ENCODE peak calls at places on chromosomes 4 and X, in seven cellular contexts. A, E, C, X, Y, Z and F are unnamed samples.

GRCh38 chr4:124903995-124904722 is 191.6 kb upstream of the ANKRD50 start:
- DNase-seq in A (no peak), E (no peak), C (no peak), X (no peak), Y (no peak), Z (peak; percentile 47), F (peak; percentile 0)

GRCh38 chr4:98293089-98293887 is 32.1 kb downstream of the RAP1GDS1 start:
- DNase-seq in A (no peak), E (no peak), C (no peak), X (no peak), Y (no peak), Z (no peak), F (no peak)

GRCh38 chr4:8830056-8830455 is 41.6 kb downstream of the HMX1 start:
- DNase-seq in A (no peak), E (no peak), C (no peak), X (no peak), Y (no peak), Z (no peak), F (no peak)

GRCh38 chr4:183256756-183257385 is 63.2 kb downstream of the CLDN22 start:
- DNase-seq in A (peak; percentile 21), E (peak; percentile 38), C (no peak), X (peak; percentile 36), Y (peak; percentile 73), Z (peak; percentile 33), F (peak; percentile 30)

GRCh38 chrX:39688576-39689373 is 409.0 kb downstream of the BCOR start:
- DNase-seq in A (no peak), E (peak; percentile 68), C (no peak), X (peak; percentile 23), Y (peak; percentile 76), Z (no peak), F (no peak)

GRCh38 chr4:156889616-156890594 is 81.7 kb downstream of the PDGFC start:
- DNase-seq in A (no peak), E (no peak), C (no peak), X (no peak), Y (no peak), Z (no peak), F (no peak)

GRCh38 chrX:9681422-9681821 is 84.2 kb downstream of the GPR143 start:
- DNase-seq in A (no peak), E (no peak), C (no peak), X (no peak), Y (no peak), Z (no peak), F (peak; percentile 5)

GRCh38 chr4:121736735-121737351 is 28.1 kb downstream of the SMIM43 start:
- DNase-seq in A (no peak), E (no peak), C (no peak), X (peak; percentile 49), Y (no peak), Z (peak; percentile 54), F (no peak)

GRCh38 chr4:13605330-13605729 is 22.2 kb downstream of the BOD1L1 start:
- DNase-seq in A (no peak), E (no peak), C (no peak), X (no peak), Y (no peak), Z (no peak), F (no peak)

GRCh38 chr4:74056114-74056857 is 17.8 kb upstream of the CXCL3 start:
- DNase-seq in A (no peak), E (no peak), C (no peak), X (peak; percentile 22), Y (no peak), Z (peak; percentile 76), F (no peak)

GRCh38 chrX:39854772-39855747 is 242.7 kb downstream of the BCOR start:
- DNase-seq in A (no peak), E (peak; percentile 53), C (no peak), X (no peak), Y (no peak), Z (no peak), F (no peak)

GRCh38 chr4:86092684-86093083 is 267.2 kb downstream of the MAPK10 start:
- DNase-seq in A (no peak), E (no peak), C (no peak), X (peak; percentile 15), Y (no peak), Z (no peak), F (no peak)

GRCh38 chr4:31045151-31045550 is 325.0 kb downstream of the PCDH7 start:
- DNase-seq in A (no peak), E (no peak), C (no peak), X (no peak), Y (no peak), Z (no peak), F (no peak)

DNA sequence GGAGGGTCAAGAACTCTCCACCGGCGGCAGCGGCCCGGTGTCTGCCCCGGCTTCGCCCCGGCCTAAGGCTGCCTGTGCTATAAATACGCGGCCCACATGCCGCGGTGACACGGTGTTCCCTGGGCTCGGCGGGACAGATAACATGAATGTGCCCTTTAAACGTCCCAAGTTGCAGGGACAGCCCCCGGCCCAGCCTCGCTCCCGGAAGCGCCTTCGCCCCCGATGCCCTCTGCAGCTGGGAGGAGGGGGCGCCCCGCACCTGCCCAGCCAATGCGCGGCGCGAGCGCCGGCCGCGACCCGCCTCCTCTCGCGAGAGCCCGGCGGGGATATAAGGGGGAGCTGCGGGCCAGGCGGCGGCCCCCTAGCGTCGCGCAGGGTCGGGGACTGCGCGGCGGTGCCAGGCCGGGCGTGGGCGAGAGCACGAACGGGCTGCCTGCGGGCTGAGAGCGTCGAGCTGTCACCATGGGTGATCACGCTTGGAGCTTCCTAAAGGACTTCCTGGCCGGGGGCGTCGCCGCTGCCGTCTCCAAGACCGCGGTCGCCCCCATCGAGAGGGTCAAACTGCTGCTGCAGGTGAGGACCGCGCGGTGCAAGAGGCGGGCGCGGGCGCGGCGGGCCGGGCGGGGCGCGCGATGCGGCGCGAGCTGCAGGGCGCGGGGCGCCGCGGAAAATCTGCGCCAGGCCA is at the start of gene SLC25A4:
- DNase-seq in A (peak; percentile 89), E (peak; percentile 89), C (peak; percentile 34), X (peak; percentile 62), Y (peak; percentile 95), Z (peak; percentile 28), F (peak; percentile 64)
- TF ChIP-seq POLR2A in A (peak; percentile 97), E (peak; percentile 90), C (peak; percentile 92), X (peak; percentile 98), Y (peak; percentile 86), Z (peak; percentile 96), F (peak; percentile 99)

GRCh38 chr4:185128272-185129119 is 14.6 kb upstream of the SLC25A4 start:
- DNase-seq in A (peak; percentile 51), E (peak; percentile 22), C (no peak), X (peak; percentile 40), Y (no peak), Z (no peak), F (no peak)
- TF ChIP-seq POLR2A in A (no peak), E (no peak), C (no peak), X (no peak), Y (no peak), Z (no peak), F (no peak)

DNA sequence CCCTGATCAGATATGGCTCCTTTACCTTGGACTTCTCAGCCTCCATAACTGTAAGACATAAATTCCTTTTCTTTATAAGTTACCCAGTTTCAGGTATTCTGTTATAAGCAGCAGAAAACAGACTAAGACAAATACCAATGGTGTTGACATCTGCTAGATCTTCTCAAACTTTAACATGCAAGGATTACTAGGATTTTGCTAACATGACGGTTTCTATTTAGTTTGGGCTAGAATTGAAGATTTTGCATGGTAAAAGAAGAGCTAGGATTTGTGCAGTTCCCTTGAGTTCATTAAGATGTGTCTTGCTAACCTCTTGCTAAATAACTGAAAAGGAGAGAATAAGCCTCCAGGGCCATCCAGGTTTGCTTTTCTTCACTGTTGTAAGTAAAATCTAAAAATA is 5.3 kb upstream of the COPS4 start:
- DNase-seq in A (no peak), E (no peak), C (no peak), X (no peak), Y (no peak), Z (no peak), F (no peak)
- TF ChIP-seq POLR2A in A (no peak), E (no peak), C (no peak), X (no peak), Y (no peak), Z (no peak), F (no peak)

GRCh38 chr4:3386486-3386885 is 55.3 kb upstream of the HGFAC start:
- DNase-seq in A (no peak), E (no peak), C (no peak), X (no peak), Y (no peak), Z (no peak), F (no peak)

GRCh38 chr4:3387154-3387942 is 54.4 kb upstream of the HGFAC start:
- DNase-seq in A (no peak), E (no peak), C (no peak), X (no peak), Y (peak; percentile 69), Z (no peak), F (no peak)

GRCh38 chr4:3384391-3384770 is 57.4 kb upstream of the HGFAC start:
- DNase-seq in A (no peak), E (no peak), C (no peak), X (no peak), Y (no peak), Z (no peak), F (no peak)

GRCh38 chr4:3385719-3386440 is 55.9 kb upstream of the HGFAC start:
- DNase-seq in A (no peak), E (no peak), C (no peak), X (no peak), Y (peak; percentile 76), Z (no peak), F (no peak)

DNA sequence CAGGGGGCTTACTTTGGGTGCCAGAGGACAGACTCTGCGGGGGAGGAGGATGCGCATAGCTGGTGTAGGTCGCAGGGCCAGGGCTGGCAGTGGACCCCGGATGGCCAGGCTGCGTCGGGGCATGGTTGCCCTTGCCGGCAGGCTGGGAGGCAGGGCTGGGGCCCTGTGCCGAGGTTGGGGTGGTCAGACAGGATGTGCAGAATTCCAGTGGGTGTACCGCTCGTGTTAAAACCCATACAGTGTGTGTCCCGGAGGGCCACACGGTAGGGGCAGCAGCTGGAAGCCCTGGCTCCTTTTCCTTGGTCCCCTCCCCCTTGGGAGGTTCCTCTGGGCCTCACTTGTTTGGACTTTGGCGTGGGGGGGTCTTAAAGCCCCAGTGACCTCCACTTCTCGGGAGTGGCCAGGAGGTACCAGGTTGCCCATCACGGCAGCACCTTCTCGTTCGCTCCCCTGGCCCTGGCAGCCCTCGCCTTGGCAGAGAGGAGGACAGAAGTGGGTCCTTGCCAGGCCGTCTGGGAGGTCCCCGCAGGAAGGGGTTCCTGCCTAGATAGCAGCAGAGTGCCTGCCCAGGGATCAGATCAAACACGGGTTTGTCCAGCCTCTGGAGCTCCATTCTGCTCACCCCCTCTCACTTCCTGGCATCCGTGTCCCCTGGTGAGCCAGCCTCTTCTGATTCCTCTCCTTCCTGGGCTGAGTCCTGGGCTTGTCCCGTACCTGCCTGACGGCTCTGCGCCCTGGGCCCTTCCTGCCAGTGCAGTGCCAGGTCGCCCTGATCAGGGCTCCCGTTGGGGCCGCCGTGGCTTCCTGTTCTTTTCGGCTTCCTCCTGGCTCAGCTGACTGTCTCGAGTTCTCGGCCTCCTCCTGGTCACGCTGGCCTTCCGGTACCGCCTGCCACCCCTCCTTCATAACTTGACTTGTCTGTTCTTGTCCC is 56.7 kb upstream of the HGFAC start:
- DNase-seq in A (no peak), E (peak; percentile 41), C (no peak), X (no peak), Y (peak; percentile 87), Z (no peak), F (no peak)
- TF ChIP-seq POLR2A in A (no peak), E (peak; percentile 49), C (peak; percentile 67), X (no peak), Y (no peak), Z (no peak), F (no peak)